ENCODE peak calls at places on chromosomes 4 and X, in four cellular contexts. U is HS-5; R is stimulated activated CD4-positive, alpha-beta T cell treated with anti-CD3 and anti-CD28 coated beads, Interleukin-12 subunit alpha, Interleukin-12 subunit beta, amount 100 ng/mL, for 24 hours; A is NCI-H510A. Z is an unnamed sample.
A peak's percentile ranks its signal among the peaks of the same experiment; 100 is the strongest.

GRCh38 chr4:141180991-141181760 is 39.5 kb upstream of the ZNF330 start:
- DNase-seq in A (no peak), R (no peak), U (no peak), Z (no peak)

GRCh38 chr4:169958629-169959028 is 67.6 kb downstream of the MFAP3L start:
- DNase-seq in R (no peak), A (no peak), U (no peak), Z (no peak)

GRCh38 chr4:177728361-177729152 is 286.3 kb upstream of the AGA start:
- DNase-seq in U (no peak), A (no peak), R (no peak), Z (no peak)

GRCh38 chrX:9626379-9626778 is 139.3 kb downstream of the GPR143 start:
- DNase-seq in U (no peak), A (no peak), R (no peak), Z (peak; percentile 18)

GRCh38 chr4:160877087-160877790 is 1286.6 kb downstream of the FSTL5 start:
- DNase-seq in U (peak; percentile 39), R (no peak), A (no peak), Z (no peak)

GRCh38 chr4:37780444-37781133 is 45.9 kb upstream of the PGM2 start:
- DNase-seq in R (no peak), U (no peak), A (no peak), Z (no peak)

GRCh38 chr4:4423706-4424498 is 37.0 kb downstream of the NSG1 start:
- DNase-seq in U (no peak), R (no peak), A (no peak), Z (no peak)

GRCh38 chr4:120977435-120977997 is 55.0 kb upstream of the PRDM5 start:
- DNase-seq in A (no peak), U (peak; percentile 6), R (no peak), Z (no peak)

GRCh38 chrX:128504496-128504895 is 452.3 kb upstream of the ACTRT1 start:
- DNase-seq in A (no peak), U (no peak), R (no peak), Z (no peak)

GRCh38 chr4:108940086-108941033 is 177.5 kb upstream of the ETNPPL start:
- DNase-seq in R (no peak), U (no peak), A (peak; percentile 4), Z (no peak)

GRCh38 chr4:38400946-38401345 is 263.1 kb upstream of the KLF3 start:
- DNase-seq in U (no peak), R (no peak), A (no peak), Z (no peak)

GRCh38 chr4:76610751-76611150 is 175.7 kb downstream of the SHROOM3 start:
- DNase-seq in R (no peak), U (no peak), A (no peak), Z (no peak)

GRCh38 chrX:39946822-39947221 is 150.9 kb downstream of the BCOR start:
- DNase-seq in A (no peak), U (peak; percentile 44), R (no peak), Z (no peak)

GRCh38 chr4:35315419-35315818 is 928.9 kb downstream of the ARAP2 start:
- DNase-seq in U (no peak), R (no peak), A (no peak), Z (no peak)

GRCh38 chr4:146582864-146583263 is 55.8 kb upstream of the POU4F2 start:
- DNase-seq in R (no peak), U (no peak), A (no peak), Z (no peak)

GRCh38 chr4:124708517-124709300 is 3.8 kb downstream of the ANKRD50 start:
- DNase-seq in U (no peak), A (no peak), R (no peak), Z (no peak)

GRCh38 chr4:182644326-182645050 is 272.7 kb downstream of the DCTD start:
- DNase-seq in A (no peak), U (peak; percentile 18), R (no peak), Z (no peak)

GRCh38 chr4:16337936-16338335 is 111.7 kb upstream of the TAPT1 start:
- DNase-seq in U (peak; percentile 10), A (no peak), R (no peak), Z (no peak)

GRCh38 chrX:70201732-70202131 is 24.4 kb downstream of the DGAT2L6 start:
- DNase-seq in A (no peak), U (no peak), R (no peak), Z (no peak)

GRCh38 chrX:25019707-25020390 is 4.1 kb upstream of the ARX start:
- DNase-seq in R (no peak), A (no peak), U (no peak), Z (no peak)

GRCh38 chr4:33037464-33037863 is 2317.3 kb downstream of the PCDH7 start:
- DNase-seq in U (no peak), R (no peak), A (no peak), Z (no peak)

GRCh38 chr4:74320559-74321118 is 12.4 kb downstream of the EPGN start:
- DNase-seq in R (peak; percentile 3), U (no peak), A (peak; percentile 60), Z (no peak)

GRCh38 chrX:41781500-41781899 is 57.5 kb downstream of the GPR82 start:
- DNase-seq in U (no peak), A (no peak), R (no peak), Z (peak; percentile 40)

GRCh38 chrX:17024896-17025295 is 78.4 kb downstream of the REPS2 start:
- DNase-seq in A (peak; percentile 28), U (no peak), R (no peak), Z (no peak)

GRCh38 chr4:144591401-144591800 is 54.6 kb upstream of the HHIP start:
- DNase-seq in R (no peak), U (peak; percentile 46), A (peak; percentile 15), Z (no peak)

GRCh38 chr4:124044330-124044729 is 647.7 kb downstream of the SPRY1 start:
- DNase-seq in R (no peak), A (no peak), U (no peak), Z (no peak)

GRCh38 chr4:167622481-167623240 is 388.4 kb upstream of the SPOCK3 start:
- DNase-seq in U (peak; percentile 23), R (peak; percentile 15), A (no peak), Z (no peak)

GRCh38 chrX:103431316-103431715 is 55.0 kb downstream of the BEX3 start:
- DNase-seq in A (no peak), R (no peak), U (no peak), Z (no peak)

GRCh38 chrX:15781964-15782711 is 8.1 kb upstream of the ZRSR2 start:
- DNase-seq in U (no peak), R (no peak), A (no peak), Z (no peak)

GRCh38 chr4:169383724-169384123 is 113.0 kb upstream of the SH3RF1 start:
- DNase-seq in A (no peak), U (peak; percentile 86), R (no peak), Z (no peak)

GRCh38 chrX:65601530-65602281 is 65.7 kb upstream of the MSN start:
- DNase-seq in U (no peak), R (peak; percentile 22), A (peak; percentile 59), Z (no peak)

GRCh38 chr4:128501239-128501638 is 213.6 kb upstream of the PGRMC2 start:
- DNase-seq in U (no peak), R (no peak), A (no peak), Z (no peak)

GRCh38 chr4:143346208-143346607 is 9.5 kb downstream of the GAB1 start:
- DNase-seq in U (no peak), R (no peak), A (no peak), Z (no peak)

GRCh38 chr4:83964996-83965541 is 429.2 kb downstream of the GPAT3 start:
- DNase-seq in R (no peak), U (no peak), A (no peak), Z (no peak)

GRCh38 chr4:140710784-140711622 is 45.2 kb downstream of the TBC1D9 start:
- DNase-seq in R (no peak), U (no peak), A (no peak), Z (no peak)